ENCODE peak calls at places on chromosomes 4 and X, in seven cellular contexts. One of them, this sample, is unnamed.

GRCh38 chr4:46123872-46124755 is at the start of gene GABRG1:
- DNase-seq in stimulated activated CD8-positive, alpha-beta memory T cell treated with anti-CD3 and anti-CD28 coated beads, Interleukin-15, amount 100 ng/mL, for 24 hours: no peak
- DNase-seq in AG08395: no peak
- DNase-seq in iPS-NIHi11: peak
- DNase-seq in IMR-90: no peak
- DNase-seq in amniotic stem cell: no peak
- DNase-seq in CD4-positive, alpha-beta memory T cell: no peak
- DNase-seq in this sample: no peak

GRCh38 chrX:15501506-15501905 is 899 bp downstream of the BMX start:
- DNase-seq in stimulated activated CD8-positive, alpha-beta memory T cell treated with anti-CD3 and anti-CD28 coated beads, Interleukin-15, amount 100 ng/mL, for 24 hours: no peak
- DNase-seq in AG08395: no peak
- DNase-seq in iPS-NIHi11: no peak
- DNase-seq in IMR-90: no peak
- DNase-seq in amniotic stem cell: no peak
- DNase-seq in CD4-positive, alpha-beta memory T cell: no peak
- DNase-seq in this sample: no peak

GRCh38 chr4:126004936-126005335 is 690.2 kb downstream of the FAT4 start:
- DNase-seq in stimulated activated CD8-positive, alpha-beta memory T cell treated with anti-CD3 and anti-CD28 coated beads, Interleukin-15, amount 100 ng/mL, for 24 hours: no peak
- DNase-seq in AG08395: peak
- DNase-seq in iPS-NIHi11: no peak
- DNase-seq in IMR-90: peak
- DNase-seq in amniotic stem cell: no peak
- DNase-seq in CD4-positive, alpha-beta memory T cell: no peak
- DNase-seq in this sample: peak

GRCh38 chrX:24055043-24055356 is 244 bp downstream of the EIF2S3 start:
- DNase-seq in stimulated activated CD8-positive, alpha-beta memory T cell treated with anti-CD3 and anti-CD28 coated beads, Interleukin-15, amount 100 ng/mL, for 24 hours: no peak
- DNase-seq in AG08395: no peak
- DNase-seq in iPS-NIHi11: no peak
- DNase-seq in IMR-90: no peak
- DNase-seq in amniotic stem cell: no peak
- DNase-seq in CD4-positive, alpha-beta memory T cell: no peak
- DNase-seq in this sample: no peak

GRCh38 chr4:139530833-139531427 is 25.1 kb downstream of the SETD7 start:
- DNase-seq in stimulated activated CD8-positive, alpha-beta memory T cell treated with anti-CD3 and anti-CD28 coated beads, Interleukin-15, amount 100 ng/mL, for 24 hours: peak
- DNase-seq in AG08395: peak
- DNase-seq in iPS-NIHi11: peak
- DNase-seq in IMR-90: no peak
- DNase-seq in amniotic stem cell: no peak
- DNase-seq in CD4-positive, alpha-beta memory T cell: peak
- DNase-seq in this sample: peak

GRCh38 chr4:161629694-161630441 is 533.9 kb downstream of the FSTL5 start:
- DNase-seq in stimulated activated CD8-positive, alpha-beta memory T cell treated with anti-CD3 and anti-CD28 coated beads, Interleukin-15, amount 100 ng/mL, for 24 hours: no peak
- DNase-seq in AG08395: no peak
- DNase-seq in iPS-NIHi11: no peak
- DNase-seq in IMR-90: no peak
- DNase-seq in amniotic stem cell: no peak
- DNase-seq in CD4-positive, alpha-beta memory T cell: no peak
- DNase-seq in this sample: peak

GRCh38 chrX:48890934-48891401 is 6.6 kb downstream of the TIMM17B start:
- DNase-seq in stimulated activated CD8-positive, alpha-beta memory T cell treated with anti-CD3 and anti-CD28 coated beads, Interleukin-15, amount 100 ng/mL, for 24 hours: no peak
- DNase-seq in AG08395: no peak
- DNase-seq in iPS-NIHi11: peak
- DNase-seq in IMR-90: no peak
- DNase-seq in amniotic stem cell: no peak
- DNase-seq in CD4-positive, alpha-beta memory T cell: peak
- DNase-seq in this sample: no peak

GRCh38 chr4:17957689-17958088 is 63.9 kb downstream of the LCORL start:
- DNase-seq in stimulated activated CD8-positive, alpha-beta memory T cell treated with anti-CD3 and anti-CD28 coated beads, Interleukin-15, amount 100 ng/mL, for 24 hours: no peak
- DNase-seq in AG08395: no peak
- DNase-seq in iPS-NIHi11: no peak
- DNase-seq in IMR-90: peak
- DNase-seq in amniotic stem cell: no peak
- DNase-seq in CD4-positive, alpha-beta memory T cell: no peak
- DNase-seq in this sample: peak

GRCh38 chrX:21738145-21738949 is 19.6 kb downstream of the SMPX start:
- DNase-seq in stimulated activated CD8-positive, alpha-beta memory T cell treated with anti-CD3 and anti-CD28 coated beads, Interleukin-15, amount 100 ng/mL, for 24 hours: no peak
- DNase-seq in AG08395: no peak
- DNase-seq in iPS-NIHi11: peak
- DNase-seq in IMR-90: no peak
- DNase-seq in amniotic stem cell: no peak
- DNase-seq in CD4-positive, alpha-beta memory T cell: no peak
- DNase-seq in this sample: no peak

GRCh38 chrX:46954716-46955115 is 42.5 kb downstream of the JADE3 start:
- DNase-seq in stimulated activated CD8-positive, alpha-beta memory T cell treated with anti-CD3 and anti-CD28 coated beads, Interleukin-15, amount 100 ng/mL, for 24 hours: no peak
- DNase-seq in AG08395: no peak
- DNase-seq in iPS-NIHi11: no peak
- DNase-seq in IMR-90: no peak
- DNase-seq in amniotic stem cell: no peak
- DNase-seq in CD4-positive, alpha-beta memory T cell: no peak
- DNase-seq in this sample: no peak

GRCh38 chr4:145278341-145279121 is 98.1 kb upstream of the OTUD4 start:
- DNase-seq in stimulated activated CD8-positive, alpha-beta memory T cell treated with anti-CD3 and anti-CD28 coated beads, Interleukin-15, amount 100 ng/mL, for 24 hours: no peak
- DNase-seq in AG08395: peak
- DNase-seq in iPS-NIHi11: no peak
- DNase-seq in IMR-90: peak
- DNase-seq in amniotic stem cell: no peak
- DNase-seq in CD4-positive, alpha-beta memory T cell: no peak
- DNase-seq in this sample: peak

GRCh38 chrX:24145340-24146186 is 4.0 kb upstream of the ZFX start:
- DNase-seq in stimulated activated CD8-positive, alpha-beta memory T cell treated with anti-CD3 and anti-CD28 coated beads, Interleukin-15, amount 100 ng/mL, for 24 hours: no peak
- DNase-seq in AG08395: peak
- DNase-seq in iPS-NIHi11: no peak
- DNase-seq in IMR-90: peak
- DNase-seq in amniotic stem cell: no peak
- DNase-seq in CD4-positive, alpha-beta memory T cell: no peak
- DNase-seq in this sample: peak

GRCh38 chr4:188680004-188680666 is 540.9 kb downstream of the TRIML1 start:
- DNase-seq in stimulated activated CD8-positive, alpha-beta memory T cell treated with anti-CD3 and anti-CD28 coated beads, Interleukin-15, amount 100 ng/mL, for 24 hours: no peak
- DNase-seq in AG08395: no peak
- DNase-seq in iPS-NIHi11: no peak
- DNase-seq in IMR-90: no peak
- DNase-seq in amniotic stem cell: no peak
- DNase-seq in CD4-positive, alpha-beta memory T cell: no peak
- DNase-seq in this sample: no peak

GRCh38 chrX:130771648-130772312 is 131.2 kb downstream of the ENOX2 start:
- DNase-seq in stimulated activated CD8-positive, alpha-beta memory T cell treated with anti-CD3 and anti-CD28 coated beads, Interleukin-15, amount 100 ng/mL, for 24 hours: no peak
- DNase-seq in AG08395: no peak
- DNase-seq in iPS-NIHi11: no peak
- DNase-seq in IMR-90: no peak
- DNase-seq in amniotic stem cell: no peak
- DNase-seq in CD4-positive, alpha-beta memory T cell: no peak
- DNase-seq in this sample: peak

GRCh38 chrX:16082470-16083085 is 40.8 kb upstream of the GRPR start:
- DNase-seq in stimulated activated CD8-positive, alpha-beta memory T cell treated with anti-CD3 and anti-CD28 coated beads, Interleukin-15, amount 100 ng/mL, for 24 hours: no peak
- DNase-seq in AG08395: no peak
- DNase-seq in iPS-NIHi11: no peak
- DNase-seq in IMR-90: no peak
- DNase-seq in amniotic stem cell: no peak
- DNase-seq in CD4-positive, alpha-beta memory T cell: no peak
- DNase-seq in this sample: no peak

GRCh38 chr4:75308049-75308448 is 206.2 kb downstream of the RCHY1 start:
- DNase-seq in stimulated activated CD8-positive, alpha-beta memory T cell treated with anti-CD3 and anti-CD28 coated beads, Interleukin-15, amount 100 ng/mL, for 24 hours: no peak
- DNase-seq in AG08395: no peak
- DNase-seq in iPS-NIHi11: no peak
- DNase-seq in IMR-90: no peak
- DNase-seq in amniotic stem cell: no peak
- DNase-seq in CD4-positive, alpha-beta memory T cell: no peak
- DNase-seq in this sample: no peak

GRCh38 chr4:156692016-156692415 is 279.6 kb downstream of the PDGFC start:
- DNase-seq in stimulated activated CD8-positive, alpha-beta memory T cell treated with anti-CD3 and anti-CD28 coated beads, Interleukin-15, amount 100 ng/mL, for 24 hours: no peak
- DNase-seq in AG08395: no peak
- DNase-seq in iPS-NIHi11: no peak
- DNase-seq in IMR-90: no peak
- DNase-seq in amniotic stem cell: no peak
- DNase-seq in CD4-positive, alpha-beta memory T cell: no peak
- DNase-seq in this sample: peak

GRCh38 chr4:41934813-41935651 is at the start of gene TMEM33:
- DNase-seq in stimulated activated CD8-positive, alpha-beta memory T cell treated with anti-CD3 and anti-CD28 coated beads, Interleukin-15, amount 100 ng/mL, for 24 hours: peak
- DNase-seq in AG08395: peak
- DNase-seq in iPS-NIHi11: peak
- DNase-seq in IMR-90: peak
- DNase-seq in amniotic stem cell: peak
- DNase-seq in CD4-positive, alpha-beta memory T cell: peak
- DNase-seq in this sample: peak

GRCh38 chrX:8879750-8880149 is 78.6 kb upstream of the FAM9A start:
- DNase-seq in stimulated activated CD8-positive, alpha-beta memory T cell treated with anti-CD3 and anti-CD28 coated beads, Interleukin-15, amount 100 ng/mL, for 24 hours: no peak
- DNase-seq in AG08395: no peak
- DNase-seq in iPS-NIHi11: peak
- DNase-seq in IMR-90: peak
- DNase-seq in amniotic stem cell: no peak
- DNase-seq in CD4-positive, alpha-beta memory T cell: no peak
- DNase-seq in this sample: peak

GRCh38 chr4:5710065-5710961 is 688 bp upstream of the EVC start:
- DNase-seq in stimulated activated CD8-positive, alpha-beta memory T cell treated with anti-CD3 and anti-CD28 coated beads, Interleukin-15, amount 100 ng/mL, for 24 hours: no peak
- DNase-seq in AG08395: peak
- DNase-seq in iPS-NIHi11: peak
- DNase-seq in IMR-90: peak
- DNase-seq in amniotic stem cell: no peak
- DNase-seq in CD4-positive, alpha-beta memory T cell: no peak
- DNase-seq in this sample: peak

GRCh38 chrX:21490341-21490740 is 116.1 kb downstream of the CNKSR2 start:
- DNase-seq in stimulated activated CD8-positive, alpha-beta memory T cell treated with anti-CD3 and anti-CD28 coated beads, Interleukin-15, amount 100 ng/mL, for 24 hours: no peak
- DNase-seq in AG08395: no peak
- DNase-seq in iPS-NIHi11: no peak
- DNase-seq in IMR-90: no peak
- DNase-seq in amniotic stem cell: no peak
- DNase-seq in CD4-positive, alpha-beta memory T cell: no peak
- DNase-seq in this sample: no peak

GRCh38 chr4:137307806-137308205 is 224.5 kb downstream of the PCDH18 start:
- DNase-seq in stimulated activated CD8-positive, alpha-beta memory T cell treated with anti-CD3 and anti-CD28 coated beads, Interleukin-15, amount 100 ng/mL, for 24 hours: no peak
- DNase-seq in AG08395: peak
- DNase-seq in iPS-NIHi11: no peak
- DNase-seq in IMR-90: peak
- DNase-seq in amniotic stem cell: no peak
- DNase-seq in CD4-positive, alpha-beta memory T cell: no peak
- DNase-seq in this sample: peak

GRCh38 chr4:181710143-181710542 is 533.1 kb upstream of the TENM3 start:
- DNase-seq in stimulated activated CD8-positive, alpha-beta memory T cell treated with anti-CD3 and anti-CD28 coated beads, Interleukin-15, amount 100 ng/mL, for 24 hours: no peak
- DNase-seq in AG08395: no peak
- DNase-seq in iPS-NIHi11: no peak
- DNase-seq in IMR-90: no peak
- DNase-seq in amniotic stem cell: no peak
- DNase-seq in CD4-positive, alpha-beta memory T cell: no peak
- DNase-seq in this sample: no peak

GRCh38 chr4:879730-880079 is 52.4 kb downstream of the GAK start:
- DNase-seq in stimulated activated CD8-positive, alpha-beta memory T cell treated with anti-CD3 and anti-CD28 coated beads, Interleukin-15, amount 100 ng/mL, for 24 hours: no peak
- DNase-seq in AG08395: no peak
- DNase-seq in iPS-NIHi11: no peak
- DNase-seq in IMR-90: no peak
- DNase-seq in amniotic stem cell: no peak
- DNase-seq in CD4-positive, alpha-beta memory T cell: peak
- DNase-seq in this sample: peak

GRCh38 chr4:8177544-8177943 is 18.9 kb upstream of the ABLIM2 start:
- DNase-seq in stimulated activated CD8-positive, alpha-beta memory T cell treated with anti-CD3 and anti-CD28 coated beads, Interleukin-15, amount 100 ng/mL, for 24 hours: no peak
- DNase-seq in AG08395: no peak
- DNase-seq in iPS-NIHi11: no peak
- DNase-seq in IMR-90: no peak
- DNase-seq in amniotic stem cell: no peak
- DNase-seq in CD4-positive, alpha-beta memory T cell: no peak
- DNase-seq in this sample: no peak

GRCh38 chrX:56947695-56948094 is 47.6 kb downstream of the SPIN3 start:
- DNase-seq in stimulated activated CD8-positive, alpha-beta memory T cell treated with anti-CD3 and anti-CD28 coated beads, Interleukin-15, amount 100 ng/mL, for 24 hours: no peak
- DNase-seq in AG08395: no peak
- DNase-seq in iPS-NIHi11: no peak
- DNase-seq in IMR-90: peak
- DNase-seq in amniotic stem cell: no peak
- DNase-seq in CD4-positive, alpha-beta memory T cell: no peak
- DNase-seq in this sample: peak

GRCh38 chr4:174135530-174135929 is 147.9 kb downstream of the FBXO8 start:
- DNase-seq in stimulated activated CD8-positive, alpha-beta memory T cell treated with anti-CD3 and anti-CD28 coated beads, Interleukin-15, amount 100 ng/mL, for 24 hours: no peak
- DNase-seq in AG08395: no peak
- DNase-seq in iPS-NIHi11: no peak
- DNase-seq in IMR-90: no peak
- DNase-seq in amniotic stem cell: no peak
- DNase-seq in CD4-positive, alpha-beta memory T cell: no peak
- DNase-seq in this sample: no peak

GRCh38 chr4:184422378-184422777 is 52.0 kb downstream of the IRF2 start:
- DNase-seq in stimulated activated CD8-positive, alpha-beta memory T cell treated with anti-CD3 and anti-CD28 coated beads, Interleukin-15, amount 100 ng/mL, for 24 hours: no peak
- DNase-seq in AG08395: no peak
- DNase-seq in iPS-NIHi11: no peak
- DNase-seq in IMR-90: no peak
- DNase-seq in amniotic stem cell: no peak
- DNase-seq in CD4-positive, alpha-beta memory T cell: no peak
- DNase-seq in this sample: no peak

GRCh38 chr4:81164623-81165416 is 50.2 kb downstream of the PRKG2 start:
- DNase-seq in stimulated activated CD8-positive, alpha-beta memory T cell treated with anti-CD3 and anti-CD28 coated beads, Interleukin-15, amount 100 ng/mL, for 24 hours: no peak
- DNase-seq in AG08395: peak
- DNase-seq in iPS-NIHi11: no peak
- DNase-seq in IMR-90: peak
- DNase-seq in amniotic stem cell: no peak
- DNase-seq in CD4-positive, alpha-beta memory T cell: no peak
- DNase-seq in this sample: peak

GRCh38 chrX:110944323-110944761 is 148.7 kb upstream of the CHRDL1 start:
- DNase-seq in stimulated activated CD8-positive, alpha-beta memory T cell treated with anti-CD3 and anti-CD28 coated beads, Interleukin-15, amount 100 ng/mL, for 24 hours: no peak
- DNase-seq in AG08395: no peak
- DNase-seq in iPS-NIHi11: peak
- DNase-seq in IMR-90: no peak
- DNase-seq in amniotic stem cell: no peak
- DNase-seq in CD4-positive, alpha-beta memory T cell: no peak
- DNase-seq in this sample: no peak

GRCh38 chrX:64204252-64204651 is 1.3 kb downstream of the AMER1 start:
- DNase-seq in stimulated activated CD8-positive, alpha-beta memory T cell treated with anti-CD3 and anti-CD28 coated beads, Interleukin-15, amount 100 ng/mL, for 24 hours: no peak
- DNase-seq in AG08395: no peak
- DNase-seq in iPS-NIHi11: peak
- DNase-seq in IMR-90: peak
- DNase-seq in amniotic stem cell: no peak
- DNase-seq in CD4-positive, alpha-beta memory T cell: no peak
- DNase-seq in this sample: no peak

GRCh38 chr4:120517966-120518365 is 404.6 kb downstream of the PRDM5 start:
- DNase-seq in stimulated activated CD8-positive, alpha-beta memory T cell treated with anti-CD3 and anti-CD28 coated beads, Interleukin-15, amount 100 ng/mL, for 24 hours: no peak
- DNase-seq in AG08395: peak
- DNase-seq in iPS-NIHi11: peak
- DNase-seq in IMR-90: peak
- DNase-seq in amniotic stem cell: peak
- DNase-seq in CD4-positive, alpha-beta memory T cell: no peak
- DNase-seq in this sample: peak

GRCh38 chr4:126708716-126709115 is 924.0 kb upstream of the INTU start:
- DNase-seq in stimulated activated CD8-positive, alpha-beta memory T cell treated with anti-CD3 and anti-CD28 coated beads, Interleukin-15, amount 100 ng/mL, for 24 hours: no peak
- DNase-seq in AG08395: no peak
- DNase-seq in iPS-NIHi11: no peak
- DNase-seq in IMR-90: no peak
- DNase-seq in amniotic stem cell: no peak
- DNase-seq in CD4-positive, alpha-beta memory T cell: no peak
- DNase-seq in this sample: no peak

GRCh38 chr4:54446556-54446955 is 211.2 kb upstream of the KIT start:
- DNase-seq in stimulated activated CD8-positive, alpha-beta memory T cell treated with anti-CD3 and anti-CD28 coated beads, Interleukin-15, amount 100 ng/mL, for 24 hours: no peak
- DNase-seq in AG08395: no peak
- DNase-seq in iPS-NIHi11: no peak
- DNase-seq in IMR-90: no peak
- DNase-seq in amniotic stem cell: no peak
- DNase-seq in CD4-positive, alpha-beta memory T cell: no peak
- DNase-seq in this sample: no peak

GRCh38 chrX:134631404-134632346 is 26.6 kb downstream of the PLAC1 start:
- DNase-seq in stimulated activated CD8-positive, alpha-beta memory T cell treated with anti-CD3 and anti-CD28 coated beads, Interleukin-15, amount 100 ng/mL, for 24 hours: no peak
- DNase-seq in AG08395: peak
- DNase-seq in iPS-NIHi11: no peak
- DNase-seq in IMR-90: peak
- DNase-seq in amniotic stem cell: no peak
- DNase-seq in CD4-positive, alpha-beta memory T cell: no peak
- DNase-seq in this sample: peak

GRCh38 chr4:152100378-152101201 is 339.8 kb upstream of the GATB start:
- DNase-seq in stimulated activated CD8-positive, alpha-beta memory T cell treated with anti-CD3 and anti-CD28 coated beads, Interleukin-15, amount 100 ng/mL, for 24 hours: no peak
- DNase-seq in AG08395: no peak
- DNase-seq in iPS-NIHi11: no peak
- DNase-seq in IMR-90: no peak
- DNase-seq in amniotic stem cell: no peak
- DNase-seq in CD4-positive, alpha-beta memory T cell: peak
- DNase-seq in this sample: no peak

GRCh38 chr4:24885342-24885741 is 27.5 kb downstream of the CCDC149 start:
- DNase-seq in stimulated activated CD8-positive, alpha-beta memory T cell treated with anti-CD3 and anti-CD28 coated beads, Interleukin-15, amount 100 ng/mL, for 24 hours: no peak
- DNase-seq in AG08395: no peak
- DNase-seq in iPS-NIHi11: no peak
- DNase-seq in IMR-90: no peak
- DNase-seq in amniotic stem cell: no peak
- DNase-seq in CD4-positive, alpha-beta memory T cell: no peak
- DNase-seq in this sample: no peak

GRCh38 chr4:169925678-169926077 is 100.5 kb downstream of the MFAP3L start:
- DNase-seq in stimulated activated CD8-positive, alpha-beta memory T cell treated with anti-CD3 and anti-CD28 coated beads, Interleukin-15, amount 100 ng/mL, for 24 hours: no peak
- DNase-seq in AG08395: peak
- DNase-seq in iPS-NIHi11: no peak
- DNase-seq in IMR-90: no peak
- DNase-seq in amniotic stem cell: no peak
- DNase-seq in CD4-positive, alpha-beta memory T cell: no peak
- DNase-seq in this sample: no peak